ENCODE peak calls at places on chromosomes 5 and 9, in ten cellular contexts. M is activated CD4-positive, alpha-beta T cell treated with anti-CD3 and anti-CD28 coated beads, Interleukin-2, amount 50 U/mL, for 1 hour; X is colonic mucosa; B is esophagus squamous epithelium; R is SJSA1; G is HL-60; Z is skeletal muscle cell; N is ACHN; W is upper lobe of right lung; T is left cardiac atrium. O is an unnamed sample.
A peak's percentile ranks its signal among the peaks of the same experiment; 100 is the strongest.

GRCh38 chr5:42825422-42826148 is 13.9 kb upstream of the SELENOP start:
- DNase-seq in M (no peak), X (no peak), B (no peak), R (no peak), G (no peak), Z (no peak), N (no peak), W (no peak), T (no peak), O (no peak)

GRCh38 chr9:129105857-129106694 is 4.5 kb downstream of the CRAT start:
- DNase-seq in M (no peak), X (no peak), B (no peak), R (no peak), G (no peak), Z (no peak), N (no peak), W (no peak), T (no peak), O (no peak)

GRCh38 chr5:98798371-98798770 is 24.9 kb downstream of the RGMB start:
- DNase-seq in M (no peak), X (no peak), B (no peak), R (no peak), G (no peak), Z (no peak), N (no peak), W (no peak), T (no peak), O (no peak)

GRCh38 chr9:109033941-109034700 is 20.8 kb upstream of the CTNNAL1 start:
- DNase-seq in M (no peak), X (no peak), B (no peak), R (no peak), G (no peak), Z (no peak), N (no peak), W (no peak), T (no peak), O (no peak)

GRCh38 chr5:77066823-77067442 is 20.2 kb downstream of the ZBED3 start:
- DNase-seq in M (no peak), X (no peak), B (no peak), R (peak; percentile 4), G (no peak), Z (peak; percentile 62), N (no peak), W (no peak), T (peak; percentile 32), O (no peak)

GRCh38 chr9:4987996-4988421 is 2.9 kb downstream of the JAK2 start:
- DNase-seq in M (peak; percentile 26), X (peak; percentile 71), B (no peak), R (peak; percentile 48), G (no peak), Z (peak; percentile 28), N (peak; percentile 73), W (no peak), T (no peak), O (no peak)

GRCh38 chr9:97060796-97061195 is 21.9 kb upstream of the CTSV start:
- DNase-seq in M (no peak), X (no peak), B (no peak), R (no peak), G (no peak), Z (no peak), N (no peak), W (no peak), T (no peak), O (no peak)

GRCh38 chr9:80553986-80554715 is 982.4 kb downstream of the TLE4 start:
- DNase-seq in M (no peak), X (no peak), B (no peak), R (no peak), G (no peak), Z (no peak), N (no peak), W (no peak), T (no peak), O (no peak)

GRCh38 chr5:147857302-147858129 is 21.0 kb upstream of the SCGB3A2 start:
- DNase-seq in M (peak; percentile 16), X (peak; percentile 78), B (no peak), R (peak; percentile 61), G (peak; percentile 20), Z (peak; percentile 11), N (peak; percentile 33), W (no peak), T (peak; percentile 58), O (peak; percentile 32)

GRCh38 chr5:142590451-142591240 is 95.2 kb downstream of the FGF1 start:
- DNase-seq in M (no peak), X (no peak), B (no peak), R (peak; percentile 57), G (no peak), Z (no peak), N (no peak), W (no peak), T (no peak), O (no peak)

GRCh38 chr9:133762488-133763271 is 24.5 kb upstream of the SARDH start:
- DNase-seq in M (no peak), X (no peak), B (no peak), R (no peak), G (no peak), Z (no peak), N (no peak), W (peak; percentile 48), T (no peak), O (no peak)

GRCh38 chr5:143340891-143341685 is 62.4 kb downstream of the NR3C1 start:
- DNase-seq in M (no peak), X (no peak), B (no peak), R (no peak), G (no peak), Z (no peak), N (no peak), W (no peak), T (no peak), O (no peak)

GRCh38 chr9:135582966-135583685 is 21.6 kb downstream of the PAEP start:
- DNase-seq in M (no peak), X (no peak), B (no peak), R (no peak), G (no peak), Z (no peak), N (no peak), W (no peak), T (no peak), O (no peak)

GRCh38 chr9:92100237-92100911 is 14.8 kb downstream of the SPTLC1 start:
- DNase-seq in M (no peak), X (no peak), B (no peak), R (peak; percentile 53), G (no peak), Z (peak; percentile 37), N (peak; percentile 76), W (no peak), T (no peak), O (no peak)

GRCh38 chr9:114451707-114452031 is 53.6 kb downstream of the WHRN start:
- DNase-seq in M (no peak), X (no peak), B (no peak), R (no peak), G (no peak), Z (no peak), N (no peak), W (no peak), T (no peak), O (no peak)

GRCh38 chr5:143309661-143310431 is 93.6 kb downstream of the NR3C1 start:
- DNase-seq in M (no peak), X (no peak), B (no peak), R (no peak), G (peak; percentile 21), Z (peak; percentile 22), N (no peak), W (no peak), T (no peak), O (no peak)

GRCh38 chr5:68011801-68012200 is 203.8 kb upstream of the PIK3R1 start:
- DNase-seq in M (no peak), X (no peak), B (no peak), R (no peak), G (no peak), Z (no peak), N (no peak), W (no peak), T (no peak), O (no peak)

GRCh38 chr5:163401271-163401670 is 36.1 kb upstream of the CCNG1 start:
- DNase-seq in M (no peak), X (no peak), B (no peak), R (no peak), G (no peak), Z (no peak), N (no peak), W (no peak), T (no peak), O (no peak)

GRCh38 chr5:95520176-95520575 is 34.6 kb downstream of the SKIC3 start:
- DNase-seq in M (no peak), X (no peak), B (no peak), R (no peak), G (no peak), Z (no peak), N (no peak), W (no peak), T (no peak), O (no peak)

GRCh38 chr5:80963521-80963895 is 3.3 kb downstream of the RASGRF2 start:
- DNase-seq in M (no peak), X (no peak), B (no peak), R (no peak), G (no peak), Z (no peak), N (no peak), W (no peak), T (no peak), O (no peak)

GRCh38 chr5:78773655-78774054 is 125.1 kb upstream of the LHFPL2 start:
- DNase-seq in M (no peak), X (no peak), B (no peak), R (no peak), G (no peak), Z (no peak), N (no peak), W (no peak), T (no peak), O (no peak)

GRCh38 chr5:2797160-2797559 is 45.7 kb upstream of the IRX2 start:
- DNase-seq in M (no peak), X (no peak), B (no peak), R (no peak), G (no peak), Z (no peak), N (no peak), W (no peak), T (no peak), O (no peak)

GRCh38 chr9:624935-625505 is 216.5 kb upstream of the DMRT1 start:
- DNase-seq in M (no peak), X (no peak), B (no peak), R (no peak), G (no peak), Z (no peak), N (no peak), W (no peak), T (no peak), O (no peak)

GRCh38 chr9:130870491-130871381 is 25.9 kb downstream of the QRFP start:
- DNase-seq in M (no peak), X (no peak), B (no peak), R (no peak), G (no peak), Z (no peak), N (no peak), W (peak; percentile 20), T (peak; percentile 50), O (no peak)

GRCh38 chr5:6542421-6543345 is 90.2 kb downstream of the NSUN2 start:
- DNase-seq in M (no peak), X (peak; percentile 9), B (no peak), R (no peak), G (no peak), Z (no peak), N (no peak), W (no peak), T (no peak), O (no peak)

GRCh38 chr9:91001146-91001611 is 199.6 kb downstream of the SYK start:
- DNase-seq in M (no peak), X (no peak), B (no peak), R (peak; percentile 28), G (no peak), Z (peak; percentile 36), N (no peak), W (no peak), T (no peak), O (no peak)

GRCh38 chr9:95813923-95814322 is 61.6 kb upstream of the ERCC6L2 start:
- DNase-seq in M (no peak), X (no peak), B (no peak), R (peak; percentile 34), G (no peak), Z (no peak), N (peak; percentile 86), W (no peak), T (no peak), O (no peak)

GRCh38 chr9:123073991-123074422 is 40.5 kb downstream of the GPR21 start:
- DNase-seq in M (no peak), X (no peak), B (no peak), R (peak; percentile 26), G (no peak), Z (peak; percentile 67), N (no peak), W (no peak), T (no peak), O (no peak)